ENCODE peak calls at places on chromosome 18, in four cellular contexts. R is H1, S is A549, J is K562. Q is an unnamed sample.

GRCh38 chr18:57051586-57052044 is 95.3 kb upstream of the BOD1L2 start:
- DNase-seq in S (no peak), R (no peak), J (peak), Q (no peak)

GRCh38 chr18:33839452-33840225 is 261.6 kb downstream of the ASXL3 start:
- DNase-seq in S (peak), R (no peak), J (peak), Q (peak)

GRCh38 chr18:67876866-67877265 is 360.3 kb upstream of the DSEL start:
- DNase-seq in J (no peak), R (no peak), S (no peak), Q (no peak)

GRCh38 chr18:40258298-40258697 is 1696.7 kb upstream of the PIK3C3 start:
- DNase-seq in J (no peak), S (no peak), R (no peak), Q (no peak)

GRCh38 chr18:27583466-27583865 is 398.4 kb upstream of the CHST9 start:
- DNase-seq in J (no peak), R (no peak), S (no peak), Q (no peak)

GRCh38 chr18:55179460-55180195 is 220.4 kb upstream of the CCDC68 start:
- DNase-seq in S (no peak), R (no peak), J (no peak), Q (no peak)

GRCh38 chr18:29147944-29148343 is 971.0 kb upstream of the CDH2 start:
- DNase-seq in J (no peak), R (no peak), S (no peak), Q (no peak)

GRCh38 chr18:34647251-34647650 is 62.8 kb upstream of the DTNA start:
- DNase-seq in S (peak), J (no peak), R (no peak), Q (no peak)

GRCh38 chr18:49123431-49123830 is 172.7 kb upstream of the SMAD7 start:
- DNase-seq in J (no peak), R (no peak), S (no peak), Q (no peak)

GRCh38 chr18:28009589-28009988 is 167.3 kb downstream of the CDH2 start:
- DNase-seq in R (no peak), J (no peak), S (no peak), Q (no peak)

GRCh38 chr18:12747530-12748315 is 44.9 kb downstream of the PSMG2 start:
- DNase-seq in S (no peak), R (no peak), J (no peak), Q (no peak)

GRCh38 chr18:66724664-66725356 is 120.9 kb upstream of the CDH19 start:
- DNase-seq in J (no peak), S (no peak), R (no peak), Q (peak)

GRCh38 chr18:8260319-8260718 is 348.9 kb upstream of the RAB12 start:
- DNase-seq in R (no peak), J (no peak), S (no peak), Q (no peak)

GRCh38 chr18:6976935-6977334 is 140.7 kb downstream of the LAMA1 start:
- DNase-seq in S (no peak), J (no peak), R (no peak), Q (no peak)

GRCh38 chr18:63986885-63987284 is 17.0 kb downstream of the SERPINB8 start:
- DNase-seq in J (no peak), S (no peak), R (no peak), Q (no peak)

GRCh38 chr18:74990563-74991081 is 218.3 kb downstream of the PTGR3 start:
- DNase-seq in R (no peak), J (no peak), S (no peak), Q (no peak)

GRCh38 chr18:8750954-8751415 is 45.6 kb downstream of the MTCL1 start:
- DNase-seq in S (no peak), R (no peak), J (no peak), Q (no peak)

GRCh38 chr18:7116001-7116831 is 1.4 kb downstream of the LAMA1 start:
- DNase-seq in R (peak), S (no peak), J (no peak), Q (no peak)

GRCh38 chr18:46343940-46344372 is 239.8 kb downstream of the HAUS1 start:
- DNase-seq in R (no peak), J (peak), S (no peak), Q (no peak)

GRCh38 chr18:10497350-10497749 is 28.5 kb upstream of the NAPG start:
- DNase-seq in R (no peak), J (no peak), S (no peak), Q (no peak)

GRCh38 chr18:4638680-4639079 is 183.6 kb upstream of the DLGAP1 start:
- DNase-seq in J (no peak), S (no peak), R (no peak), Q (no peak)

GRCh38 chr18:12640881-12641200 is 17.1 kb downstream of the SPIRE1 start:
- DNase-seq in J (no peak), S (no peak), R (no peak), Q (no peak)

DNA sequence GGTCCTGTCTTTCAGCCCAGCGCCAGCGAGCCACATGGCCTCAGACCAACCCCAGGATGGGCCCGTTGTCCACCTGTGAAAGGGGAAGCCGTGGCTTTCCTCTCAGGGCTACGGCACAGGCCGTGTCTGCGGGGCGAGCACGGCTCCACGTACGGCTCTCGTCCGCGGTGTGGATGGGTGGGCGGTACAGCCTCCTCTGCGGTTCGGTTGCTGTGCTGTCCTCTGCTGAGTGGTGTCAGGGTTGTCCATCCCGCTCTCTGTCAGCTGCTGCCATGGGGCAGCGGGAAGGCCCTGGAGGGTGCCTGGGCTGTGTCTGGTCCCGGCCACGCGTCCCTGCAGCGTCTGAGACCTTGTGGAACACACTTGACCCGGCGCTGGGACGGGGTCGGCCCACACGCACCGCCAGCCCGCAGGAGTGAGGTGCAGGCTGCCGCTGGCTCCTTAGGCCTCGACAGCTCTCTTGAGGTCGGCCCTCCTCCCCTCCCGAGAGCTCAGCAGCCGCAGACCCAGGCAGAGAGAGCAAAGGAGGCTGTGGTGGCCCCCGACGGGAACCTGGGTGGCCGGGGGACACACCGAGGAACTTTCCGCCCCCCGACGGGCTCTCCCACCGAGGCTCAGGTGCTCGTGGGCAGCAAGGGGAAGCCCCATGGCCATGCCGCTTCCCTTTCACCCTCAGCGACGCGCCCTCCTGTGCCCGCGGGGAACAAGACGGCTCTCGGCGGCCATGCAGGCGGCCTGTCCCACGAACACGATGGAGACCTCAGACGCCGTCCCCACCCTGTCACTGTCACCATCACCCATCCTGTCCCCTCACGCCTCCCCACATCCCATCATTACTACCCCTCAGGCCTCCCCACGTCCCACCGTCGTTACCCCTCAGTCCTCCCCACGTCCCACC is 128.7 kb downstream of the NFATC1 start:
- DNase-seq in S (no peak), R (no peak), J (no peak), Q (no peak)
- TF ChIP-seq JUN in S (no peak), R (no peak), J (no peak), Q (no peak)

DNA sequence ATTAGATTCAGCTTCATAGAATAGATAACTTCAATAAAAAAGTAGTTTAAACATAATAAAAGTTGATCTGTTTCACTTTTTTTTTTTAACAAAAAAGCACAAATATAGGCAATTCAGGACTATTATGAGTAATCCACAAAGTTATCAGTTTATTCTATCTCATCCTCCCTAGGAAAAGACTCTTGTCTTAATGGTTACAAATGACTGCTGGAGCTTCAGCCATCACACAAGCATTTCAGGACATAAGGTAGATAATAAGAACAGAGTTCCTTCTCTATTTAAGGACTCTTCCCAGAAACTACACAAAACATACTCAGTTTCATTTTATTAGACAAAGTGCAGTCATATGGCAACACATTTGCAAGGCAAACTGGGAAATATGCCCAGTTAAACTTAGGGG is 357.6 kb upstream of the SETBP1 start:
- DNase-seq in S (no peak), R (no peak), J (no peak), Q (no peak)
- TF ChIP-seq RAD21 in S (no peak), R (no peak), J (no peak), Q (no peak)

DNA sequence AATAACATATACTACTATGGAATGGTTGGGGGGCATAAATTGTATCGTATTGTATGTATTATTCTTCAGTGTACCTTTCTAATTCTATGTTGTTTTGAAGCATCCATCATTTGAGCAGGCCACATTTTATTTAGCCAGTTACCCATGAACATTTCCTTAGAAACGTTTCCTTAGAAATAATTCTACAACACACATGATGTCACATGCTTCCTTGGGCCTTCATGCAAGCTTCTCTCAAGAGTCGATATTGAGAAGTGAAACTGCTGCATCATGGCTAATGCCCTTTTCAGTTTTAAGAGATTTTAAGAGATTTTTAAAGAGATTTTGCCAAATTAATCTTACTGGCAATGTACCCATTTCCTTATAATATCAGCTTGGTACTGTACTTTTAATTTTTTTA is 63.9 kb downstream of the ALPK2 start:
- DNase-seq in J (no peak), S (no peak), R (no peak), Q (no peak)
- TF ChIP-seq JUN in J (no peak), S (no peak), R (no peak), Q (no peak)

GRCh38 chr18:59502222-59502898 is 143.3 kb upstream of the LMAN1 start:
- DNase-seq in S (no peak), R (no peak), J (no peak), Q (no peak)
- TF ChIP-seq RAD21 in S (no peak), R (no peak), J (no peak), Q (no peak)

DNA sequence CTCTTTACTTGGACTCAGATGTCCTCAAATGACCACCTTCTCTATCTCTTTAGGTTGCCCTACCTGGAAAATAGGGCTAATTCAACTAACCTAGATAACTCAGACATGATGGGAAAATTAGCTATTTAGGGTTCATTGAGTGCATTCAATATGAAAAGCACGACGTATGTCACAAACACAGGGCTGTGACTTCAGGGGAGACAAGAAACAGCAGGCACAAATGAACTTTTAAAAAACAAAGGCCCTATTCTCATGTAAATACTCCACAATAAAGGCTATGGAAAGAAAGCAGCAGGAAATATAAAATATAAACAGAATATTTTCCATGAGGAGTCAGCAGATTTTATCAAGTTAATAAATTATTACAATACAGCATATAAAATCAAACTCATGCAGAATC is 97.8 kb downstream of the SS18 start:
- DNase-seq in J (no peak), S (no peak), R (no peak), Q (no peak)
- TF ChIP-seq JUN in J (no peak), S (no peak), R (no peak), Q (no peak)

DNA sequence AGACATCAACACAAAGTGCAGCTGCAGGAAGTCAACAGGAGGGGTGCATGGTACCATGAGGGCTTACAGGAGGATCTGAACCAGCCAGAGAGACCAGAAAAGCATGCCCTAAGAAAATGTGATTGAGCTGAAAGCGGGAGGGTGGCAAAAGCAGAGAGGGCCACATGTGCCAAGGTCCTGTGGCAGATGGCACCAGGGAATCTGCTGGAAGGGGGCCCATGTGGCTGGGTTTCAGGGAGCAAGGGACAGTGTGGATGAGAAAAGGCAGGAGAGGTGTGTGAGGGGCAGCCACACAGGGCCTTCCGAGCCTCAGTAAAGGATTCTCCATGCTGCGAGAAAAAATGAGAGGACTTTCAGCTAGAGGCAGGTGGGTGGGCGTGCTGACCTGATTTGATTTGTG is 61.5 kb upstream of the RNF152 start:
- DNase-seq in R (no peak), S (no peak), J (no peak), Q (no peak)
- TF ChIP-seq RAD21 in R (no peak), S (no peak), J (no peak), Q (no peak)

DNA sequence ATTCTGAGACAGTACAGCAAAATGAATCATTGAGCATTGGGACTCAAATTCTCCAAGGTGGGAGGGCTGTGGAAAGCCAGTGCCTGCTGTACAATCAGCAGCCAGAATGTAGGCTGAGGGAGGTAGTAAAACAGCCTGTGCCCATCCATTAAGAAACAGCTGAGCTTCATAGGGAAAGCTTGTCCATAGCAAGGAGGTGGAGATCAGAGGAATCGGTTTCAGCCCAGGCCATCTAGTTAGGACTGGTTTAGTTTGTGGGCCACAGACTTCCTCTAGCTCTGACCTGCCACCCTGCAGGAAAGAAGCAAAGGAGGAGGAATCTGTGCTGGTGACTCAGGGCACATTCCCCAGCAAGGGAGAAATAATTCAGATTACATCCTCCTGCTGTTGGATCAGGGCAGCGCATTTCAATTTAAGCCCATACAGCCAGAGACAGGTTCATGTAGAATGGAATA is 333.4 kb downstream of the SETBP1 start:
- DNase-seq in S (peak), J (no peak), R (no peak), Q (no peak)
- TF ChIP-seq JUN in S (no peak), J (no peak), R (no peak), Q (no peak)

GRCh38 chr18:44680271-44681038 is at the start of gene SETBP1:
- DNase-seq in J (no peak), S (peak), R (no peak), Q (no peak)
- TF ChIP-seq RAD21 in J (no peak), S (peak), R (no peak), Q (no peak)

DNA sequence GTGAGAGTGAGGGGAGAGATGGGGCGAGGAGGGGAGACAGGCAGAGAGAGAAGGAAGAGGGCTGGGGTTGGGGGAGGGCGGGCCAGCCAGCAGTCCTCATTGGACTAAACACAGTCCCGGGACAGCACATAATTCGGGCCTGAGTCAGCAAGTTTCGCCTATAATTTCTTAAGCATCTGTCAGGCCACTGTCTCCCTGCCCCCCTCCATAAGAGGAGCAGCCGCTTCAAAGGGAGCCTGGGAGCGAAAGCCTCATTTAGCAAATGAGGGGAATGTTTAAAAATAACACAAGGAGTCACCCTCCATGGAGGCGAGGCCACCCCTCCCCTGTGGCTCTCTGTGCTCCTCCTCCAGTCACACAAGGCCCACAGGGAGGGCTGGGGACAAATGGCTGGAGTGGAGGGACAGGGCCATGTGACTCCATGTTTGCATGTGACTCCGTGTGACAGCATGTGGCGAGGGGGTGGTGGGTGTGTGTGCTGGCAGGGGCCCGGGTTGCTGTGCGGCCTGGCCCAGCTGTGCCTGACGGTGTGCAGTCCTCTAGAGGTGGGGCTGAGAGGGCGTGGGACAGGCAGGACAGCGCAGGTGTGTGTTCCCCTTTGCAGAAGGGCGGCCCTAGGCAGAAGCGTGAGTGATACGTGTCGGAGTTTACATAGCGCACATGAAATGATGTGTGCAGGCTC is 162.4 kb downstream of the CELF4 start:
- DNase-seq in R (no peak), S (no peak), J (no peak), Q (no peak)
- TF ChIP-seq JUN in R (no peak), S (no peak), J (no peak), Q (no peak)

GRCh38 chr18:987325-988186 is 82.9 kb downstream of the ADCYAP1 start:
- DNase-seq in S (no peak), J (peak), R (no peak), Q (no peak)

GRCh38 chr18:986071-986470 is 81.4 kb downstream of the ADCYAP1 start:
- DNase-seq in J (no peak), R (no peak), S (no peak), Q (no peak)

GRCh38 chr18:986552-986951 is 81.9 kb downstream of the ADCYAP1 start:
- DNase-seq in R (no peak), J (no peak), S (no peak), Q (no peak)

GRCh38 chr18:984004-984403 is 79.3 kb downstream of the ADCYAP1 start:
- DNase-seq in S (no peak), J (no peak), R (no peak), Q (no peak)

DNA sequence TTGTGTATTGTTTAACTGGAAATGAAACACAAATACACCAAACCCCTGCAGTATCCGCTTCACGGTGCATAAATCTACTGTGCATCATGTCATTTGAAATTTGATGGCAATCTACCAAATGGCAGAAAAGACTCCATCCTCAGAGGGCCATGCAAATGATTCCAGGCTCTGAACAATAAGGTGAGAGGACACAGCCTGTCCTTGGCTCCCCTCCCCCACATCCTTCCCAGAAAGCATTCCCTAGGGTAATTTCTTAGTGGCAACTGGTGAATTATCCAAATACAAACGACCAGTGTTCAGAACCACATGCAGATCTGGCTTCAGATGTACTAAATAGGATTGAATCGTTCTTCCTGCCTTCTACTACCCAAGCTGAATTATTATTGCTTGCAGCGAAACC is 80.6 kb downstream of the ADCYAP1 start:
- DNase-seq in J (no peak), S (no peak), R (no peak), Q (no peak)
- TF ChIP-seq RAD21 in J (no peak), S (no peak), R (no peak), Q (no peak)

Q was measured in HepG2.